ENCODE peak calls at places on chromosomes 4 and X, in seven cellular contexts. Q, R, G, O, T, W and V are unnamed samples.

GRCh38 chrX:154785711-154786110 is 19.6 kb downstream of the MPP1 start:
- DNase-seq in O (no peak), Q (no peak), R (no peak), W (no peak), G (no peak), T (no peak), V (no peak)

GRCh38 chrX:10620121-10620699 is at the start of gene MID1:
- DNase-seq in R (no peak), G (peak; percentile 90), T (peak; percentile 68), O (no peak), Q (peak; percentile 73), W (peak; percentile 84), V (peak; percentile 85)

GRCh38 chrX:2430265-2430825 is 70.4 kb downstream of the DHRSX start:
- DNase-seq in G (no peak), R (no peak), T (no peak), Q (no peak), W (no peak), O (no peak), V (no peak)

GRCh38 chr4:52721968-52722814 is 29.0 kb downstream of the ERVMER34-1 start:
- DNase-seq in G (peak; percentile 99), O (peak; percentile 62), W (peak; percentile 98), R (peak; percentile 76), T (peak; percentile 77), Q (peak; percentile 89), V (peak; percentile 92)

GRCh38 chrX:47745386-47745785 is 86.4 kb upstream of the UXT start:
- DNase-seq in O (no peak), R (no peak), Q (no peak), T (no peak), W (no peak), G (no peak), V (no peak)

GRCh38 chr4:82429728-82430192 is 502 bp downstream of the HNRNPDL start:
- DNase-seq in G (peak; percentile 71), T (no peak), Q (no peak), O (peak; percentile 85), W (peak; percentile 69), R (no peak), V (no peak)

GRCh38 chr4:159298502-159298901 is 195.6 kb downstream of the RAPGEF2 start:
- DNase-seq in Q (no peak), W (no peak), R (no peak), G (no peak), T (no peak), O (no peak), V (no peak)

GRCh38 chr4:173511787-173512361 is 18.2 kb downstream of the HAND2 start:
- DNase-seq in G (no peak), W (no peak), Q (no peak), R (no peak), T (no peak), O (no peak), V (no peak)

GRCh38 chrX:49184294-49185061 is 1.7 kb downstream of the PRICKLE3 start:
- DNase-seq in W (peak; percentile 83), O (no peak), T (peak; percentile 69), Q (peak; percentile 95), R (peak; percentile 64), G (peak; percentile 97), V (peak; percentile 86)

GRCh38 chr4:73392936-73393335 is 11.2 kb upstream of the ALB start:
- DNase-seq in R (no peak), Q (no peak), G (no peak), O (no peak), T (no peak), W (no peak), V (no peak)

GRCh38 chr4:183905081-183905592 is at the start of gene STOX2:
- DNase-seq in T (peak; percentile 73), R (no peak), G (peak; percentile 93), Q (peak; percentile 84), W (peak; percentile 79), O (no peak), V (peak; percentile 84)

GRCh38 chr4:123235431-123235830 is 161.2 kb upstream of the SPRY1 start:
- DNase-seq in Q (no peak), R (no peak), T (no peak), G (no peak), O (no peak), W (no peak), V (no peak)

GRCh38 chr4:155497306-155497705 is 120.5 kb upstream of the MAP9 start:
- DNase-seq in Q (no peak), O (no peak), R (no peak), W (no peak), G (no peak), T (no peak), V (peak; percentile 24)

GRCh38 chrX:115284877-115285276 is 4.6 kb upstream of the LUZP4 start:
- DNase-seq in W (no peak), T (no peak), O (no peak), G (no peak), R (no peak), Q (no peak), V (no peak)

GRCh38 chr4:153759407-153760226 is at the start of gene RNF175:
- DNase-seq in Q (peak; percentile 74), W (peak; percentile 5), T (no peak), R (no peak), O (peak; percentile 7), G (peak; percentile 89), V (peak; percentile 85)

GRCh38 chr4:159101983-159102622 is 776 bp upstream of the RAPGEF2 start:
- DNase-seq in O (no peak), G (peak; percentile 40), T (no peak), W (no peak), R (no peak), Q (no peak), V (peak; percentile 54)

GRCh38 chrX:135477576-135477975 is 42.9 kb upstream of the INTS6L start:
- DNase-seq in G (peak; percentile 75), R (peak; percentile 14), W (peak; percentile 74), T (peak; percentile 6), Q (peak; percentile 35), O (no peak), V (peak; percentile 20)

GRCh38 chr4:16530688-16531635 is 304.7 kb upstream of the TAPT1 start:
- DNase-seq in G (no peak), Q (no peak), O (no peak), W (no peak), R (no peak), T (no peak), V (no peak)

GRCh38 chr4:113979157-113979972 is at the start of gene ARSJ:
- DNase-seq in G (peak; percentile 89), Q (peak; percentile 77), T (peak; percentile 42), W (peak; percentile 28), R (peak; percentile 68), O (no peak), V (peak; percentile 71)

GRCh38 chrX:16222123-16222522 is 54.8 kb downstream of the MAGEB17 start:
- DNase-seq in W (no peak), Q (no peak), O (no peak), R (peak; percentile 64), T (no peak), G (no peak), V (no peak)

GRCh38 chr4:147057631-147057980 is 111.9 kb upstream of the TTC29 start:
- DNase-seq in T (no peak), Q (no peak), W (no peak), G (no peak), O (no peak), R (no peak), V (no peak)

GRCh38 chr4:165656399-165656798 is 216.6 kb upstream of the TLL1 start:
- DNase-seq in W (no peak), T (no peak), Q (no peak), G (no peak), R (no peak), O (no peak), V (no peak)

GRCh38 chr4:113461281-113461680 is 300.3 kb downstream of the CAMK2D start:
- DNase-seq in Q (no peak), O (no peak), R (no peak), T (no peak), G (no peak), W (no peak), V (no peak)

GRCh38 chr4:138259801-138260200 is 17.7 kb upstream of the SLC7A11 start:
- DNase-seq in T (no peak), R (no peak), G (no peak), O (no peak), W (no peak), Q (no peak), V (no peak)

GRCh38 chrX:130539721-130540321 is 138.0 kb downstream of the RBMX2 start:
- DNase-seq in G (peak; percentile 43), W (peak; percentile 12), R (no peak), O (no peak), Q (peak; percentile 61), T (peak; percentile 25), V (peak; percentile 42)

GRCh38 chr4:76233967-76234678 is 17.4 kb upstream of the FAM47E start:
- DNase-seq in R (no peak), O (peak; percentile 2), W (no peak), Q (no peak), T (no peak), G (peak; percentile 63), V (peak; percentile 24)

GRCh38 chr4:74667944-74668343 is 126.4 kb downstream of the BTC start:
- DNase-seq in T (no peak), O (no peak), R (no peak), W (no peak), Q (no peak), G (no peak), V (no peak)

GRCh38 chrX:19794690-19795089 is 92.7 kb downstream of the SH3KBP1 start:
- DNase-seq in G (no peak), O (no peak), W (no peak), R (no peak), T (no peak), Q (no peak), V (no peak)

GRCh38 chrX:129833153-129834004 is 10.3 kb downstream of the ZDHHC9 start:
- DNase-seq in R (no peak), W (no peak), Q (no peak), G (no peak), T (no peak), O (no peak), V (no peak)

GRCh38 chr4:153153339-153153851 is 50.8 kb upstream of the TRIM2 start:
- DNase-seq in Q (peak; percentile 71), O (peak; percentile 20), W (peak; percentile 64), R (no peak), G (peak; percentile 90), T (peak; percentile 37), V (peak; percentile 82)

GRCh38 chrX:20143539-20143938 is 1.9 kb upstream of the EIF1AX start:
- DNase-seq in O (no peak), W (peak; percentile 8), G (no peak), R (no peak), T (no peak), Q (no peak), V (no peak)

GRCh38 chr4:65007841-65008439 is 598.7 kb upstream of the TECRL start:
- DNase-seq in R (peak; percentile 19), T (peak; percentile 2), G (peak; percentile 70), Q (peak; percentile 11), O (no peak), W (peak; percentile 52), V (peak; percentile 10)

GRCh38 chr4:173199553-173199952 is 30.9 kb downstream of the GALNT7 start:
- DNase-seq in T (no peak), W (no peak), Q (no peak), G (no peak), R (no peak), O (no peak), V (no peak)

GRCh38 chr4:112916868-112917267 is 132.6 kb upstream of the ANK2 start:
- DNase-seq in G (peak; percentile 85), T (no peak), R (no peak), W (no peak), O (no peak), Q (no peak), V (peak; percentile 15)

GRCh38 chr4:94262163-94263016 is 54.7 kb downstream of the SMARCAD1 start:
- DNase-seq in O (no peak), W (no peak), R (no peak), G (no peak), T (no peak), Q (no peak), V (no peak)

GRCh38 chr4:77354550-77354949 is 197.5 kb downstream of the CCNG2 start:
- DNase-seq in O (no peak), Q (no peak), G (no peak), W (no peak), T (no peak), R (no peak), V (no peak)

GRCh38 chrX:38124000-38124399 is 96.7 kb downstream of the SRPX start:
- DNase-seq in Q (no peak), G (no peak), W (no peak), R (no peak), T (no peak), O (no peak), V (no peak)

GRCh38 chr4:56055027-56055976 is 106.6 kb downstream of the CEP135 start:
- DNase-seq in Q (peak; percentile 25), G (peak; percentile 76), O (no peak), T (no peak), R (no peak), W (no peak), V (no peak)